ENCODE peak calls at places on chromosomes 16 and 17, in ten cellular contexts. One of them, this sample, is unnamed.

GRCh38 chr17:6353161-6353560 is 81.8 kb downstream of the AIPL1 start:
- DNase-seq in ovary: no peak
- DNase-seq in tibial nerve: no peak
- DNase-seq in upper lobe of left lung: no peak
- DNase-seq in A549: no peak
- DNase-seq in SK-N-SH: no peak
- DNase-seq in K562: no peak
- DNase-seq in stomach: no peak
- DNase-seq in sigmoid colon: no peak
- DNase-seq in transverse colon: no peak
- DNase-seq in this sample: no peak

GRCh38 chr16:17177242-17177967 is 293.4 kb downstream of the XYLT1 start:
- DNase-seq in ovary: no peak
- DNase-seq in tibial nerve: no peak
- DNase-seq in upper lobe of left lung: no peak
- DNase-seq in A549: no peak
- DNase-seq in SK-N-SH: no peak
- DNase-seq in K562: no peak
- DNase-seq in stomach: no peak
- DNase-seq in sigmoid colon: no peak
- DNase-seq in transverse colon: no peak
- DNase-seq in this sample: no peak

GRCh38 chr16:6031567-6031966 is 934.0 kb upstream of the EEF2KMT start:
- DNase-seq in ovary: no peak
- DNase-seq in tibial nerve: no peak
- DNase-seq in upper lobe of left lung: no peak
- DNase-seq in A549: no peak
- DNase-seq in SK-N-SH: no peak
- DNase-seq in K562: no peak
- DNase-seq in stomach: no peak
- DNase-seq in sigmoid colon: no peak
- DNase-seq in transverse colon: no peak
- DNase-seq in this sample: no peak

GRCh38 chr17:74199306-74200092 is 4.0 kb upstream of the RPL38 start:
- DNase-seq in ovary: peak; percentile 52
- DNase-seq in tibial nerve: peak; percentile 61
- DNase-seq in upper lobe of left lung: peak; percentile 72
- DNase-seq in A549: peak; percentile 73
- DNase-seq in SK-N-SH: peak; percentile 93
- DNase-seq in K562: peak; percentile 78
- DNase-seq in stomach: peak; percentile 77
- DNase-seq in sigmoid colon: peak; percentile 72
- DNase-seq in transverse colon: peak; percentile 72
- DNase-seq in this sample: no peak

GRCh38 chr17:14508156-14508555 is 207.3 kb downstream of the HS3ST3B1 start:
- DNase-seq in ovary: no peak
- DNase-seq in tibial nerve: no peak
- DNase-seq in upper lobe of left lung: no peak
- DNase-seq in A549: no peak
- DNase-seq in SK-N-SH: no peak
- DNase-seq in K562: no peak
- DNase-seq in stomach: no peak
- DNase-seq in sigmoid colon: no peak
- DNase-seq in transverse colon: no peak
- DNase-seq in this sample: no peak

GRCh38 chr17:57121308-57122042 is 36.4 kb downstream of the AKAP1 start:
- DNase-seq in ovary: peak; percentile 60
- DNase-seq in tibial nerve: peak; percentile 30
- DNase-seq in upper lobe of left lung: no peak
- DNase-seq in A549: peak; percentile 56
- DNase-seq in SK-N-SH: peak; percentile 80
- DNase-seq in K562: peak; percentile 55
- DNase-seq in stomach: peak; percentile 41
- DNase-seq in sigmoid colon: no peak
- DNase-seq in transverse colon: no peak
- DNase-seq in this sample: no peak

GRCh38 chr17:45702666-45703266 is 81.4 kb upstream of the CRHR1 start:
- DNase-seq in ovary: no peak
- DNase-seq in tibial nerve: no peak
- DNase-seq in upper lobe of left lung: no peak
- DNase-seq in A549: peak; percentile 37
- DNase-seq in SK-N-SH: no peak
- DNase-seq in K562: no peak
- DNase-seq in stomach: no peak
- DNase-seq in sigmoid colon: no peak
- DNase-seq in transverse colon: no peak
- DNase-seq in this sample: no peak

GRCh38 chr17:76843703-76844484 is 24.3 kb upstream of the MGAT5B start:
- DNase-seq in ovary: no peak
- DNase-seq in tibial nerve: no peak
- DNase-seq in upper lobe of left lung: no peak
- DNase-seq in A549: peak; percentile 33
- DNase-seq in SK-N-SH: peak; percentile 59
- DNase-seq in K562: no peak
- DNase-seq in stomach: no peak
- DNase-seq in sigmoid colon: no peak
- DNase-seq in transverse colon: no peak
- DNase-seq in this sample: no peak

GRCh38 chr16:59878999-59879398 is 1144.9 kb upstream of the GOT2 start:
- DNase-seq in ovary: no peak
- DNase-seq in tibial nerve: no peak
- DNase-seq in upper lobe of left lung: no peak
- DNase-seq in A549: peak; percentile 53
- DNase-seq in SK-N-SH: no peak
- DNase-seq in K562: no peak
- DNase-seq in stomach: no peak
- DNase-seq in sigmoid colon: no peak
- DNase-seq in transverse colon: no peak
- DNase-seq in this sample: no peak

GRCh38 chr17:12320286-12320685 is 299.6 kb downstream of the MAP2K4 start:
- DNase-seq in ovary: no peak
- DNase-seq in tibial nerve: no peak
- DNase-seq in upper lobe of left lung: no peak
- DNase-seq in A549: peak; percentile 31
- DNase-seq in SK-N-SH: no peak
- DNase-seq in K562: no peak
- DNase-seq in stomach: no peak
- DNase-seq in sigmoid colon: no peak
- DNase-seq in transverse colon: no peak
- DNase-seq in this sample: no peak

GRCh38 chr17:80964231-80964856 is 27.3 kb upstream of the CHMP6 start:
- DNase-seq in ovary: no peak
- DNase-seq in tibial nerve: no peak
- DNase-seq in upper lobe of left lung: no peak
- DNase-seq in A549: no peak
- DNase-seq in SK-N-SH: no peak
- DNase-seq in K562: no peak
- DNase-seq in stomach: no peak
- DNase-seq in sigmoid colon: no peak
- DNase-seq in transverse colon: no peak
- DNase-seq in this sample: no peak

GRCh38 chr17:20080513-20080912 is 71.4 kb downstream of the SPECC1 start:
- DNase-seq in ovary: no peak
- DNase-seq in tibial nerve: no peak
- DNase-seq in upper lobe of left lung: no peak
- DNase-seq in A549: no peak
- DNase-seq in SK-N-SH: no peak
- DNase-seq in K562: no peak
- DNase-seq in stomach: no peak
- DNase-seq in sigmoid colon: no peak
- DNase-seq in transverse colon: no peak
- DNase-seq in this sample: no peak

GRCh38 chr17:55163408-55163807 is 101.4 kb upstream of the HLF start:
- DNase-seq in ovary: no peak
- DNase-seq in tibial nerve: no peak
- DNase-seq in upper lobe of left lung: no peak
- DNase-seq in A549: no peak
- DNase-seq in SK-N-SH: no peak
- DNase-seq in K562: no peak
- DNase-seq in stomach: no peak
- DNase-seq in sigmoid colon: no peak
- DNase-seq in transverse colon: no peak
- DNase-seq in this sample: no peak

GRCh38 chr17:28368306-28368831 is 1.7 kb downstream of the VTN start:
- DNase-seq in ovary: no peak
- DNase-seq in tibial nerve: no peak
- DNase-seq in upper lobe of left lung: no peak
- DNase-seq in A549: no peak
- DNase-seq in SK-N-SH: no peak
- DNase-seq in K562: no peak
- DNase-seq in stomach: no peak
- DNase-seq in sigmoid colon: no peak
- DNase-seq in transverse colon: no peak
- DNase-seq in this sample: no peak

GRCh38 chr17:79341816-79342215 is 267.2 kb downstream of the ENGASE start:
- DNase-seq in ovary: no peak
- DNase-seq in tibial nerve: no peak
- DNase-seq in upper lobe of left lung: no peak
- DNase-seq in A549: no peak
- DNase-seq in SK-N-SH: no peak
- DNase-seq in K562: no peak
- DNase-seq in stomach: no peak
- DNase-seq in sigmoid colon: no peak
- DNase-seq in transverse colon: no peak
- DNase-seq in this sample: no peak

GRCh38 chr17:1460233-1460632 is 4.2 kb upstream of the CRK start:
- DNase-seq in ovary: peak; percentile 48
- DNase-seq in tibial nerve: no peak
- DNase-seq in upper lobe of left lung: peak; percentile 93
- DNase-seq in A549: no peak
- DNase-seq in SK-N-SH: no peak
- DNase-seq in K562: no peak
- DNase-seq in stomach: peak; percentile 94
- DNase-seq in sigmoid colon: peak; percentile 83
- DNase-seq in transverse colon: peak; percentile 81
- DNase-seq in this sample: peak; percentile 76
- TF ChIP-seq EP300 in ovary: no peak
- TF ChIP-seq EP300 in tibial nerve: no peak
- TF ChIP-seq EP300 in upper lobe of left lung: no peak
- TF ChIP-seq EP300 in A549: no peak
- TF ChIP-seq EP300 in SK-N-SH: no peak
- TF ChIP-seq EP300 in K562: no peak
- TF ChIP-seq EP300 in stomach: no peak
- TF ChIP-seq EP300 in sigmoid colon: no peak
- TF ChIP-seq EP300 in transverse colon: no peak
- TF ChIP-seq EP300 in this sample: no peak

GRCh38 chr17:8470447-8471047 is 34.9 kb downstream of the NDEL1 start:
- DNase-seq in ovary: peak; percentile 74
- DNase-seq in tibial nerve: no peak
- DNase-seq in upper lobe of left lung: no peak
- DNase-seq in A549: no peak
- DNase-seq in SK-N-SH: no peak
- DNase-seq in K562: no peak
- DNase-seq in stomach: no peak
- DNase-seq in sigmoid colon: peak; percentile 84
- DNase-seq in transverse colon: no peak
- DNase-seq in this sample: no peak

GRCh38 chr17:8468988-8469387 is 33.3 kb downstream of the NDEL1 start:
- DNase-seq in ovary: no peak
- DNase-seq in tibial nerve: no peak
- DNase-seq in upper lobe of left lung: no peak
- DNase-seq in A549: no peak
- DNase-seq in SK-N-SH: no peak
- DNase-seq in K562: no peak
- DNase-seq in stomach: no peak
- DNase-seq in sigmoid colon: no peak
- DNase-seq in transverse colon: no peak
- DNase-seq in this sample: no peak

GRCh38 chr17:8468109-8468508 is 32.4 kb downstream of the NDEL1 start:
- DNase-seq in ovary: no peak
- DNase-seq in tibial nerve: peak; percentile 43
- DNase-seq in upper lobe of left lung: no peak
- DNase-seq in A549: no peak
- DNase-seq in SK-N-SH: no peak
- DNase-seq in K562: no peak
- DNase-seq in stomach: no peak
- DNase-seq in sigmoid colon: no peak
- DNase-seq in transverse colon: no peak
- DNase-seq in this sample: no peak

GRCh38 chr17:8467527-8467926 is 31.8 kb downstream of the NDEL1 start:
- DNase-seq in ovary: no peak
- DNase-seq in tibial nerve: no peak
- DNase-seq in upper lobe of left lung: no peak
- DNase-seq in A549: no peak
- DNase-seq in SK-N-SH: no peak
- DNase-seq in K562: no peak
- DNase-seq in stomach: no peak
- DNase-seq in sigmoid colon: no peak
- DNase-seq in transverse colon: no peak
- DNase-seq in this sample: no peak

GRCh38 chr17:8469964-8470363 is 34.3 kb downstream of the NDEL1 start:
- DNase-seq in ovary: no peak
- DNase-seq in tibial nerve: no peak
- DNase-seq in upper lobe of left lung: no peak
- DNase-seq in A549: no peak
- DNase-seq in SK-N-SH: no peak
- DNase-seq in K562: no peak
- DNase-seq in stomach: no peak
- DNase-seq in sigmoid colon: no peak
- DNase-seq in transverse colon: no peak
- DNase-seq in this sample: no peak
- H3K27ac ChIP-seq in ovary: peak overlapping the region; percentile 47
- H3K27ac ChIP-seq in tibial nerve: no peak overlapping the region
- H3K27ac ChIP-seq in upper lobe of left lung: no peak overlapping the region
- H3K27ac ChIP-seq in A549: no peak overlapping the region
- H3K27ac ChIP-seq in SK-N-SH: no peak overlapping the region
- H3K27ac ChIP-seq in K562: no peak overlapping the region
- H3K27ac ChIP-seq in stomach: peak overlapping the region; percentile 55
- H3K27ac ChIP-seq in sigmoid colon: peak overlapping the region; percentile 56
- H3K27ac ChIP-seq in transverse colon: no peak overlapping the region
- H3K27ac ChIP-seq in this sample: peak overlapping the region; percentile 37

GRCh38 chr16:89678258-89678657 is 8.2 kb upstream of the CDK10 start:
- DNase-seq in ovary: no peak
- DNase-seq in tibial nerve: no peak
- DNase-seq in upper lobe of left lung: no peak
- DNase-seq in A549: no peak
- DNase-seq in SK-N-SH: no peak
- DNase-seq in K562: no peak
- DNase-seq in stomach: no peak
- DNase-seq in sigmoid colon: no peak
- DNase-seq in transverse colon: no peak
- DNase-seq in this sample: no peak
- TF ChIP-seq EP300 in ovary: no peak
- TF ChIP-seq EP300 in tibial nerve: no peak
- TF ChIP-seq EP300 in upper lobe of left lung: no peak
- TF ChIP-seq EP300 in A549: no peak
- TF ChIP-seq EP300 in SK-N-SH: no peak
- TF ChIP-seq EP300 in K562: no peak
- TF ChIP-seq EP300 in stomach: no peak
- TF ChIP-seq EP300 in sigmoid colon: no peak
- TF ChIP-seq EP300 in transverse colon: no peak
- TF ChIP-seq EP300 in this sample: no peak

DNA sequence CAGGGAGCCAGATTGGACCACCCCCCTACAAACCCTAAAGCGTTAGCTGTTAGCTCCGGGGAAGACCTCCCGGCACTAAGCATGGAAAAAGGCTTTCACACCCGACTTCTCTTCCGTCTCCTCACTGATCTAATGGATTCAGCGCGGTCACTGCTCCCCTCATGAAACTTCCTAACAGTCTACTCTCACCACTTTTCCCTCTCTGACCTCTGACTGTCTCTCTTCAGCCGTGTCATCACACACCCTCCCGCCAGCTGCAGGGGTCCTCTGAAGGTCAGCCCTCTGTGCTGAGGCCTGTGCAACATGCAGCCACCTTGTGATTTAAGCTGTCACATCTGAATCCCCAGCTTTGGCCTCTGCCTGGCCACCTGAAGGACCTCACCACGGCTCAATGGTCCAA is 15.7 kb downstream of the LYRM1 start:
- DNase-seq in ovary: no peak
- DNase-seq in tibial nerve: no peak
- DNase-seq in upper lobe of left lung: no peak
- DNase-seq in A549: no peak
- DNase-seq in SK-N-SH: no peak
- DNase-seq in K562: no peak
- DNase-seq in stomach: no peak
- DNase-seq in sigmoid colon: no peak
- DNase-seq in transverse colon: no peak
- DNase-seq in this sample: no peak
- H3K27ac ChIP-seq in ovary: no peak overlapping the region
- H3K27ac ChIP-seq in tibial nerve: no peak overlapping the region
- H3K27ac ChIP-seq in upper lobe of left lung: no peak overlapping the region
- H3K27ac ChIP-seq in A549: no peak overlapping the region
- H3K27ac ChIP-seq in SK-N-SH: no peak overlapping the region
- H3K27ac ChIP-seq in K562: peak overlapping the region; percentile 55
- H3K27ac ChIP-seq in stomach: no peak overlapping the region
- H3K27ac ChIP-seq in sigmoid colon: no peak overlapping the region
- H3K27ac ChIP-seq in transverse colon: no peak overlapping the region
- H3K27ac ChIP-seq in this sample: no peak overlapping the region